ENCODE peak calls at places on chromosome 7, in four cellular contexts. D is HCT116, E is HT-29, U is T-cell. O is an unnamed sample.

GRCh38 chr7:131338990-131339389 is 11.3 kb downstream of the MKLN1 start:
- DNase-seq in D (no peak), E (no peak), U (no peak), O (no peak)

GRCh38 chr7:3427957-3428356 is 126.9 kb downstream of the SDK1 start:
- DNase-seq in D (peak), E (peak), U (no peak), O (no peak)

GRCh38 chr7:130649004-130649790 is 19.4 kb downstream of the COPG2 start:
- DNase-seq in D (peak), E (no peak), U (no peak), O (no peak)

GRCh38 chr7:75957021-75957736 is 37.2 kb downstream of the TMEM120A start:
- DNase-seq in D (no peak), E (peak), U (no peak), O (peak)

GRCh38 chr7:17674166-17674955 is 265.9 kb downstream of the SNX13 start:
- DNase-seq in D (no peak), E (peak), U (no peak), O (peak)

GRCh38 chr7:140924019-140924820 is 509 bp downstream of the BRAF start:
- DNase-seq in D (peak), E (peak), U (peak), O (peak)

GRCh38 chr7:37235813-37236212 is 212.9 kb downstream of the ELMO1 start:
- DNase-seq in D (no peak), E (no peak), U (no peak), O (no peak)

GRCh38 chr7:48089415-48089975 is 430 bp downstream of the UPP1 start:
- DNase-seq in D (no peak), E (peak), U (peak), O (peak)

GRCh38 chr7:78770422-78771410 is 682.8 kb downstream of the MAGI2 start:
- DNase-seq in D (no peak), E (no peak), U (no peak), O (no peak)

GRCh38 chr7:149209518-149210269 is 14.3 kb downstream of the ZNF282 start:
- DNase-seq in D (peak), E (peak), U (peak), O (no peak)

GRCh38 chr7:30931161-30931926 is 19.7 kb downstream of the AQP1 start:
- DNase-seq in D (no peak), E (no peak), U (no peak), O (no peak)

GRCh38 chr7:30647589-30647988 is 34.7 kb downstream of the CRHR2 start:
- DNase-seq in D (no peak), E (no peak), U (no peak), O (no peak)

GRCh38 chr7:2710256-2710655 is 22.3 kb downstream of the AMZ1 start:
- DNase-seq in D (no peak), E (no peak), U (peak), O (no peak)

GRCh38 chr7:8582723-8583122 is 149.3 kb downstream of the NXPH1 start:
- DNase-seq in D (no peak), E (no peak), U (no peak), O (no peak)

GRCh38 chr7:1703475-1704325 is 33.6 kb downstream of the ELFN1 start:
- DNase-seq in D (no peak), E (no peak), U (no peak), O (no peak)

GRCh38 chr7:141073641-141074161 is at the start of gene TMEM178B:
- DNase-seq in D (no peak), E (peak), U (no peak), O (no peak)

GRCh38 chr7:49014870-49015269 is 90.5 kb downstream of the CDC14C start:
- DNase-seq in D (no peak), E (no peak), U (no peak), O (no peak)

GRCh38 chr7:101410743-101411476 is 48.2 kb downstream of the COL26A1 start:
- DNase-seq in D (peak), E (peak), U (peak), O (no peak)

GRCh38 chr7:156039971-156040677 is 227.9 kb upstream of the SHH start:
- DNase-seq in D (no peak), E (no peak), U (peak), O (no peak)

GRCh38 chr7:24821045-24821853 is 64.0 kb upstream of the GSDME start:
- DNase-seq in D (peak), E (peak), U (peak), O (peak)

GRCh38 chr7:128893251-128894100 is 17.0 kb downstream of the KCP start:
- DNase-seq in D (peak), E (peak), U (no peak), O (peak)

GRCh38 chr7:12729112-12729511 is 41.7 kb downstream of the ARL4A start:
- DNase-seq in D (no peak), E (peak), U (no peak), O (peak)

GRCh38 chr7:134081695-134082094 is 45.4 kb upstream of the LRGUK start:
- DNase-seq in D (no peak), E (no peak), U (no peak), O (no peak)

GRCh38 chr7:75639893-75640600 is 98.7 kb downstream of the HIP1 start:
- DNase-seq in D (no peak), E (no peak), U (no peak), O (no peak)

GRCh38 chr7:131068604-131069021 is 259.1 kb upstream of the MKLN1 start:
- DNase-seq in D (no peak), E (no peak), U (no peak), O (no peak)

GRCh38 chr7:45872116-45873034 is 507 bp downstream of the CCDC201 start:
- DNase-seq in D (no peak), E (peak), U (no peak), O (peak)

GRCh38 chr7:25967278-25968204 is 184.5 kb upstream of the NFE2L3 start:
- DNase-seq in D (no peak), E (no peak), U (no peak), O (no peak)

GRCh38 chr7:111168182-111168581 is 77.3 kb downstream of the LRRN3 start:
- DNase-seq in D (no peak), E (peak), U (no peak), O (no peak)

GRCh38 chr7:144401490-144401889 is 2.0 kb downstream of the NOBOX start:
- DNase-seq in D (no peak), E (no peak), U (no peak), O (no peak)

GRCh38 chr7:16694806-16695205 is 48.8 kb downstream of the BZW2 start:
- DNase-seq in D (no peak), E (no peak), U (no peak), O (no peak)